ENCODE peak calls at places on chromosomes 2 and 18, in six cellular contexts. S is uterus, E is transverse colon, F is heart right ventricle, K is cardiac muscle cell, Y is A549. C is an unnamed sample. For H3K4me1, the result is how much of the 10 kb centered on the place peaks cover.

GRCh38 chr2:27152796-27153464 is 4.1 kb downstream of the TCF23 start:
- DNase-seq in S (no peak), F (no peak), Y (no peak), E (peak), K (no peak), C (no peak)

GRCh38 chr2:47221956-47222355 is 66.8 kb upstream of the STPG4 start:
- DNase-seq in Y (no peak), K (no peak), E (no peak), F (no peak), S (no peak), C (no peak)

GRCh38 chr2:136319227-136319626 is 201.3 kb upstream of the CXCR4 start:
- DNase-seq in S (no peak), K (no peak), F (no peak), Y (no peak), E (no peak), C (no peak)

GRCh38 chr2:241857041-241857541 is 1.6 kb downstream of the PDCD1 start:
- DNase-seq in F (peak), Y (no peak), E (no peak), S (peak), K (no peak), C (peak)

GRCh38 chr2:225293638-225294037 is 105.9 kb upstream of the NYAP2 start:
- DNase-seq in E (no peak), K (no peak), Y (no peak), S (no peak), F (no peak), C (no peak)

GRCh38 chr2:227796044-227796780 is 17.4 kb upstream of the CCL20 start:
- DNase-seq in K (no peak), S (no peak), Y (peak), F (no peak), E (peak), C (no peak)

GRCh38 chr2:113886479-113887383 is 3.2 kb upstream of the ACTR3 start:
- DNase-seq in S (no peak), F (no peak), K (no peak), E (peak), Y (no peak), C (peak)

GRCh38 chr2:72130671-72131360 is 16.8 kb downstream of the CYP26B1 start:
- DNase-seq in K (no peak), S (no peak), E (no peak), F (no peak), Y (no peak), C (peak)

GRCh38 chr2:160752475-160753330 is 259.1 kb upstream of the RBMS1 start:
- DNase-seq in S (no peak), K (no peak), Y (peak), E (no peak), F (no peak), C (no peak)

GRCh38 chr18:46320928-46321855 is 217.0 kb downstream of the HAUS1 start:
- DNase-seq in S (no peak), F (no peak), K (no peak), Y (no peak), E (no peak), C (no peak)

GRCh38 chr18:46412831-46413371 is 244.1 kb downstream of the LOXHD1 start:
- DNase-seq in K (peak), E (no peak), S (no peak), Y (no peak), F (no peak), C (no peak)

GRCh38 chr2:230575640-230576324 is 136.9 kb upstream of the CAB39 start:
- DNase-seq in E (no peak), Y (no peak), K (no peak), S (no peak), F (no peak), C (no peak)

GRCh38 chr2:239735131-239735828 is 289.9 kb downstream of the NDUFA10 start:
- DNase-seq in Y (no peak), K (no peak), E (no peak), F (no peak), S (no peak), C (no peak)

GRCh38 chr2:32926708-32927084 is 20.1 kb upstream of the LTBP1 start:
- DNase-seq in Y (no peak), K (no peak), S (no peak), F (no peak), E (no peak), C (no peak)

GRCh38 chr2:52036036-52036435 is 1004.1 kb upstream of the NRXN1 start:
- DNase-seq in E (no peak), Y (no peak), S (no peak), K (no peak), F (no peak), C (no peak)

GRCh38 chr2:145095641-145096435 is 575.9 kb upstream of the ZEB2 start:
- DNase-seq in E (no peak), S (no peak), K (no peak), F (no peak), Y (no peak), C (no peak)

GRCh38 chr2:199303814-199304213 is 153.9 kb downstream of the SATB2 start:
- DNase-seq in E (no peak), K (no peak), Y (no peak), S (no peak), F (no peak), C (no peak)

GRCh38 chr18:47912794-47913594 is 17.5 kb downstream of the SMAD2 start:
- DNase-seq in E (no peak), Y (no peak), F (no peak), K (no peak), S (no peak), C (no peak)
- H3K4me1 ChIP-seq in E (under half), Y (half or more), F (half or more), K (under half), S (under half), C (half or more)

DNA sequence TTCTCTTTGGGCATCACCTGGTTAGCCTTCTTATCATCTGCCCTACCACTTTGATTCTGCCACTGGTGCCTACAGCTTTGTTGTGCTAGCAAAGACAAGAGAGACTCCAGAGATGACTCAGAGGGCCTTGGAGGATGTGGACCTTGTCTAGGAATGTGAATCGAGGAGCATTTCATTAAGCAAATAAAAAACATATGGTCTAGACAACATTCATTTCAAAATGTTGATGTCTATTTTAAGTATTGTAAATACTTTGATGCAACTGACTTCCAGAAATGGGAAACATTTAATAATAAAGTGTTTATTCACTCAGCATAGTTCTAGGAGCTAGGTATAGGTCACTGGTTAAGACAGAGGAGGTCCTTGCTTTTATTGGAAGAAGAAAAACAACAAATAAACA is 195.5 kb downstream of the CDCA7 start:
- DNase-seq in K (no peak), F (no peak), Y (peak), E (no peak), S (no peak), C (no peak)
- H3K27ac ChIP-seq in K (no peak), F (no peak), Y (peak), E (no peak), S (no peak), C (no peak)

GRCh38 chr2:175034728-175035127 is 29.5 kb upstream of the CHN1 start:
- DNase-seq in Y (no peak), K (no peak), S (no peak), F (no peak), E (no peak), C (no peak)

GRCh38 chr2:175027755-175028154 is 22.6 kb upstream of the CHN1 start:
- DNase-seq in K (no peak), S (no peak), F (no peak), Y (no peak), E (no peak), C (no peak)

GRCh38 chr2:175025946-175026345 is 20.8 kb upstream of the CHN1 start:
- DNase-seq in Y (no peak), E (no peak), S (no peak), K (no peak), F (no peak), C (no peak)

GRCh38 chr2:175026385-175026784 is 21.2 kb upstream of the CHN1 start:
- DNase-seq in S (no peak), K (no peak), Y (no peak), F (no peak), E (no peak), C (no peak)

GRCh38 chr2:175030380-175031271 is 25.4 kb upstream of the CHN1 start:
- DNase-seq in K (peak), E (peak), F (no peak), Y (peak), S (no peak), C (peak)
- TF ChIP-seq CTCF in K (peak), E (peak), F (no peak), Y (peak), S (peak), C (peak)

DNA sequence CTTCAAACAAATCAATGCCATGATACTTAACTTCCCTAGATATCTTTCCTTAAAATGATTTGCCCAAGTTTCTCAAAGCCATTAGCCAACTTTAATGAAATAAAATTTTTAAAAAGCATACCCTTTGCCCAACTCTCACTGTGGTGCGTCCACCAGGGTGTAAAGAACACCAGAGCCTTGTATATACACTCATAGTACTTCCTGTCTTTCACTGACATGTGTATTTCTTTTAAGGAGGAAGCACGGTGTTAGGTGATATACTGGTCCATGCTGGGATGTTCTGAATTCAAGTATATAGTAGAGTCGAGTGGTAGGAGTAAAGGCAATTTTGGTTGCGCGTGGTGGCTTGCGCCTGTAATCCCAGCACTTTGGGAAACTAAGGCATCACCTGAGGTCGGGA is 22.7 kb downstream of the AAK1 start:
- DNase-seq in K (no peak), E (no peak), Y (no peak), F (no peak), S (no peak), C (no peak)
- H3K4me1 ChIP-seq in K (half or more), E (under half), Y (under half), F (half or more), S (under half), C (under half)

GRCh38 chr2:29426354-29426753 is 311.1 kb downstream of the CLIP4 start:
- DNase-seq in S (no peak), Y (no peak), K (no peak), F (no peak), E (no peak), C (no peak)
- H3K27ac ChIP-seq in S (no peak), Y (no peak), K (no peak), F (no peak), E (no peak), C (no peak)

GRCh38 chr18:58280159-58280540 is 236.1 kb downstream of the NEDD4L start:
- DNase-seq in K (no peak), Y (no peak), F (no peak), S (no peak), E (no peak), C (no peak)
- TF ChIP-seq CTCF in K (no peak), Y (no peak), F (no peak), S (no peak), E (no peak), C (no peak)

GRCh38 chr2:100831831-100832230 is 11.9 kb downstream of the NPAS2 start:
- DNase-seq in F (peak), E (no peak), K (no peak), S (no peak), Y (no peak), C (peak)

GRCh38 chr2:100833330-100833729 is 13.4 kb downstream of the NPAS2 start:
- DNase-seq in Y (no peak), K (no peak), E (no peak), F (no peak), S (no peak), C (no peak)

GRCh38 chr2:100832885-100833284 is 12.9 kb downstream of the NPAS2 start:
- DNase-seq in E (peak), K (no peak), F (no peak), S (no peak), Y (no peak), C (no peak)

GRCh38 chr2:100834221-100834620 is 14.3 kb downstream of the NPAS2 start:
- DNase-seq in Y (no peak), K (no peak), F (no peak), S (no peak), E (no peak), C (no peak)

GRCh38 chr2:100835253-100835652 is 15.3 kb downstream of the NPAS2 start:
- DNase-seq in K (no peak), F (no peak), E (no peak), S (no peak), Y (no peak), C (no peak)
- H3K4me1 ChIP-seq in K (under half), F (under half), E (under half), S (under half), Y (under half), C (half or more)

GRCh38 chr2:101750688-101751087 is 53.2 kb downstream of the MAP4K4 start:
- DNase-seq in S (no peak), F (no peak), Y (no peak), E (no peak), K (no peak), C (no peak)

GRCh38 chr2:101751276-101751675 is 53.8 kb downstream of the MAP4K4 start:
- DNase-seq in F (no peak), E (no peak), K (no peak), S (no peak), Y (no peak), C (no peak)

GRCh38 chr2:101744832-101745231 is 47.3 kb downstream of the MAP4K4 start:
- DNase-seq in Y (no peak), S (no peak), K (no peak), E (no peak), F (no peak), C (no peak)

GRCh38 chr2:101745711-101746694 is 48.5 kb downstream of the MAP4K4 start:
- DNase-seq in Y (no peak), K (no peak), F (no peak), E (no peak), S (no peak), C (no peak)

GRCh38 chr2:101748000-101748399 is 50.5 kb downstream of the MAP4K4 start:
- DNase-seq in K (no peak), S (no peak), E (no peak), Y (no peak), F (no peak), C (no peak)
- H3K27ac ChIP-seq in K (peak), S (no peak), E (no peak), Y (peak), F (no peak), C (no peak)

DNA sequence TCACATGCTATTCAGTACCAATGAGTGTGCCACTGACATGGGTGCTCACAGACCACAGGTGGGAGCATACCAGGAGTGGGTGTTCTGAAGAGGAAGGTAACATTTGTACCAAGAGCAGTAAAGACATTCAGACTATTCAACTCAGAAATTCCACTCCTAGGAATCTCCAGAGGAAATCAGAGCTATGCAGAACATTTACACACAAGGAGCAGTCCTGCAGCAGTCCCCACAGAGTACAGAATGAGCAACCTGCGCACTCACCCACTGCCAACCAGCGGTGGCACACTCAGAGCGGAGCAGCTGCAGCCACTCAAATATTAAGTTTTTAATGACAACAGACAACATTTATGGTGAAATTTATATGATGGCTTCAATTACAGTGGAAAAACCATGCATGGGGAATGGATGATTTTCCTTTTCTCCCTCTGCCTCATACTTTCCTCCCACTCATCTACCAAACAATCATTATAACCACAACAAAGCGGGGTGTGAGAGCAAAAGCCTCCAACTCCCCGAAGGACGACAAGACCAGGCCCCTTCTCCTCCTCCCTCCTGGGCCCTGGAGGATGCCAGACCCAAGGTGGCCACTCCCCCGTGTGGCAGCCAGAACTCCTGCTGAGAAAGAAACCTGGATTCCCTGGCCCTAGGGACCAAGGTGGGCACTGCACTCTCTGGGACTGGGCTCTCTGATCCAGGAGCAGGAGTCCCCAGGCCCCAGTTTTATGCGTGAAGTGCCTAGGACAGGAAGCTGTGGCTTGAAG is 5.4 kb downstream of the HS6ST1 start:
- DNase-seq in E (no peak), F (peak), K (no peak), S (no peak), Y (peak), C (no peak)
- TF ChIP-seq CTCF in E (peak), F (no peak), K (peak), S (no peak), Y (no peak), C (no peak)

GRCh38 chr2:99340669-99341236 is 3.6 kb downstream of the EIF5B start:
- DNase-seq in E (no peak), F (no peak), S (no peak), Y (no peak), K (no peak), C (no peak)

GRCh38 chr2:99337931-99338580 is 867 bp downstream of the EIF5B start:
- DNase-seq in K (peak), F (no peak), Y (peak), E (no peak), S (no peak), C (no peak)

GRCh38 chr2:99336780-99337163 is 417 bp upstream of the EIF5B start:
- DNase-seq in E (no peak), S (no peak), Y (no peak), F (no peak), K (no peak), C (no peak)

GRCh38 chr2:99337164-99337930 is at the start of gene EIF5B:
- DNase-seq in Y (peak), K (peak), S (peak), E (peak), F (peak), C (peak)

GRCh38 chr2:99335911-99336779 is at the start of gene TXNDC9:
- DNase-seq in Y (peak), F (peak), E (peak), S (peak), K (peak), C (peak)
- H3K4me1 ChIP-seq in Y (under half), F (under half), E (under half), S (under half), K (under half), C (under half)

C was measured in heart left ventricle.